ENCODE peak calls at places on chromosomes 13 and 19, in eight cellular contexts. Y is heart right ventricle; J is D721Med; A is PC-3; B is choroid plexus epithelial cell; X is suprapubic skin; C is CD4-positive, alpha-beta T cell; R is nephron progenitor cell. O is an unnamed sample.

GRCh38 chr13:113927661-113928581 is 46.0 kb downstream of the C13orf46 start:
- DNase-seq in R (no peak), J (no peak), A (no peak), C (no peak), X (peak), B (peak), Y (no peak), O (no peak)

GRCh38 chr13:26919311-26919710 is 158.7 kb upstream of the GPR12 start:
- DNase-seq in C (no peak), J (no peak), B (no peak), R (no peak), A (no peak), X (no peak), Y (no peak), O (no peak)

GRCh38 chr13:59305896-59306295 is 857.8 kb downstream of the DIAPH3 start:
- DNase-seq in A (no peak), B (no peak), R (no peak), Y (no peak), C (no peak), X (no peak), J (no peak), O (no peak)

GRCh38 chr19:8609210-8610040 is 1.1 kb downstream of the ADAMTS10 start:
- DNase-seq in Y (peak), J (no peak), A (no peak), B (peak), R (peak), X (peak), C (no peak), O (no peak)

GRCh38 chr13:37648604-37649003 is 50.0 kb upstream of the POSTN start:
- DNase-seq in X (no peak), Y (no peak), R (no peak), B (peak), A (peak), C (no peak), J (no peak), O (no peak)

GRCh38 chr19:461664-462551 is 1.1 kb upstream of the SHC2 start:
- DNase-seq in C (no peak), Y (peak), J (peak), A (peak), R (peak), B (no peak), X (no peak), O (no peak)

GRCh38 chr13:80341098-80341701 is at the start of gene SPRY2:
- DNase-seq in Y (peak), B (peak), J (no peak), A (peak), R (peak), X (peak), C (no peak), O (peak)

GRCh38 chr19:16106121-16106520 is 5.6 kb upstream of the RAB8A start:
- DNase-seq in A (no peak), B (peak), R (no peak), J (no peak), C (no peak), X (no peak), Y (no peak), O (no peak)

GRCh38 chr13:99867535-99868271 is 103.9 kb downstream of the ZIC5 start:
- DNase-seq in Y (no peak), X (no peak), A (no peak), C (no peak), J (no peak), R (no peak), B (no peak), O (no peak)

GRCh38 chr13:52686381-52686780 is 33.7 kb downstream of the SUGT1 start:
- DNase-seq in B (peak), X (no peak), C (no peak), J (no peak), Y (no peak), R (no peak), A (no peak), O (no peak)

GRCh38 chr13:82878536-82878935 is 1003.7 kb downstream of the SLITRK1 start:
- DNase-seq in C (no peak), A (peak), X (no peak), R (no peak), J (no peak), Y (no peak), B (no peak), O (no peak)

GRCh38 chr19:41702208-41702651 is 6.2 kb upstream of the CEACAM5 start:
- DNase-seq in Y (no peak), B (peak), X (no peak), C (no peak), R (no peak), J (no peak), A (peak), O (no peak)

DNA sequence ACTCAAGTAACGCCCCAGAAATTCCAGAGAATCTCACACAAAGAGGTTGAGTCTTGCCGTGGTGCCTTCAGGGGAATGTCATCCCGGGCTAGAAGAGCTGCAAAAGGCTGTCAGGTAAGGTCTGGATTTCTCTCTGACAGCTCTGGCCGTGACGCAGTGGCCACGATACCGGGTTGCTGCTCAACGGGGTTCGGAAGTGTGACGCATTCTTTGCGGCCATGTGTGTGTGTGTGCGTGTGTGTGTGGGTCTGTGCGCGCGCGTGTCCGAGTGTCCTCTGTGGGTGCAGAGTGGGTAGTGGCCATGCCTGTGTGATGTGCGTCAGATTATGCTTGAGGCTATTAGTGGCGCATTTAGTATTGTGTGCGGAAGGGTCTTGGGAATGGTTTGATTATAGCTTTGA is 306 bp downstream of the ZNF540 start:
- DNase-seq in C (peak), B (peak), X (peak), R (peak), J (no peak), A (no peak), Y (peak), O (no peak)
- TF ChIP-seq CTCF in C (no peak), B (no peak), X (no peak), R (no peak), J (no peak), A (no peak), Y (no peak), O (no peak)

GRCh38 chr19:50916069-50916468 is 4.9 kb upstream of the KLK4 start:
- DNase-seq in A (no peak), Y (no peak), X (no peak), C (no peak), J (no peak), R (no peak), B (no peak), O (no peak)
- TF ChIP-seq CTCF in A (no peak), Y (no peak), X (no peak), C (no peak), J (no peak), R (no peak), B (no peak), O (no peak)

GRCh38 chr13:45683701-45684100 is 18.4 kb upstream of the CBY2 start:
- DNase-seq in J (no peak), C (no peak), B (no peak), Y (no peak), A (no peak), X (no peak), R (peak), O (no peak)
- TF ChIP-seq CTCF in J (no peak), C (peak), B (peak), Y (no peak), A (peak), X (no peak), R (peak), O (no peak)

GRCh38 chr19:4755459-4755858 is 31.8 kb upstream of the DPP9 start:
- DNase-seq in A (no peak), C (no peak), R (no peak), Y (no peak), X (no peak), J (no peak), B (no peak), O (no peak)
- TF ChIP-seq CTCF in A (no peak), C (no peak), R (no peak), Y (no peak), X (no peak), J (no peak), B (no peak), O (no peak)

DNA sequence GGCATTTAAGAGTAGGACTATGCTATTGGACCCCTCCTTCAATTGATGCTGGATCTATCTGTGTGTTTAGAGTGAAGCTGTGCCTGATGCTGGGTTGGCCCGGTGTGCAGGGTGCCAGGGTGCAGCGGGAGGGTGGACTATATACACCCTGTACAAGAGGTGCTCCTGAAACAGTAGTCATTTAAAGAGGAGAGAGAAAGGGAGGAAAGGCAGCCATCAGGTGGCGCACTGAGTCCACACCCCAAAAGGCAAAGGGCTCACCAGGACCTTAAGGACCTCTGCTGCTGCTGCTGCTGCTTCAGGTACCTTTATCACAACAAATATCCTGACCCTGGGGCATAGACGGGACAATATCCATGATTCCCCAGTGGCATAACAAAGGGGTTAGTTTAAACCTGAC is 39.4 kb downstream of the ZNF136 start:
- DNase-seq in Y (peak), C (peak), A (no peak), X (no peak), R (no peak), J (no peak), B (peak), O (no peak)
- TF ChIP-seq CTCF in Y (peak), C (peak), A (peak), X (no peak), R (no peak), J (no peak), B (peak), O (no peak)

GRCh38 chr13:60492187-60492586 is 95.2 kb downstream of the TDRD3 start:
- DNase-seq in J (no peak), B (no peak), A (no peak), C (no peak), X (no peak), R (no peak), Y (no peak), O (no peak)
- TF ChIP-seq CTCF in J (no peak), B (no peak), A (no peak), C (no peak), X (no peak), R (no peak), Y (no peak), O (no peak)

GRCh38 chr19:36103040-36103626 is 7.8 kb upstream of the OVOL3 start:
- DNase-seq in A (no peak), B (no peak), J (no peak), Y (no peak), R (no peak), C (no peak), X (no peak), O (no peak)
- TF ChIP-seq CTCF in A (no peak), B (no peak), J (no peak), Y (no peak), R (no peak), C (no peak), X (no peak), O (no peak)

DNA sequence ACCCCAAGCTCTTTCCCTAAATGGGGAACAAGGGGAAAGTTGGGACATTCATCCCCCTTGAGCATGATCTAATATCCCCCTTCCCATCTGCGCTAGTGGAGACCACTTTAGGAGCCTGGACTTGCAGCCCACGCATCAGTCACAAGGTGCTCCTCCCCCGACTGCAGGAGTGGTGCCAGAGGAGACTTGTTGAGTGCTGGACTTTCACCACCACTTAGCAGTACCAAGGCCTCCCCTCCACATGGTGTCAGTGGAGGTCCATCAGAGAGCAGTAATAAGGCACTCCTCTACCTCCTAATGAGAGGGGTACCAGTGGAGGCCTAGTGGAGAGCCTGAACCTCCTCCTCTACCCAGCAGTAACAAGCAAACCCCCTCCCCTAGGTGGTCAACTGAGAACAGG is 22.5 kb downstream of the CAB39L start:
- DNase-seq in J (no peak), R (no peak), B (peak), C (peak), A (peak), X (no peak), Y (no peak), O (peak)
- TF ChIP-seq CTCF in J (peak), R (no peak), B (peak), C (no peak), A (peak), X (no peak), Y (peak), O (peak)

O was measured in GM10248.